ENCODE peak calls at places on chromosomes 6 and 20, in six cellular contexts. One of them, this sample, is unnamed.

GRCh38 chr6:154318711-154319110 is 37.9 kb downstream of the IPCEF1 start:
- DNase-seq in KBM-7: no peak
- DNase-seq in AML-193: no peak
- DNase-seq in Caki2: no peak
- DNase-seq in GM23338: no peak
- DNase-seq in adipocyte: peak; percentile 74
- DNase-seq in this sample: no peak

GRCh38 chr6:169825558-169826225 is 74.3 kb downstream of the ERMARD start:
- DNase-seq in AML-193: no peak
- DNase-seq in GM23338: no peak
- DNase-seq in adipocyte: no peak
- DNase-seq in Caki2: no peak
- DNase-seq in KBM-7: no peak
- DNase-seq in this sample: no peak

GRCh38 chr6:111564482-111564945 is 41.2 kb downstream of the TRAF3IP2 start:
- DNase-seq in KBM-7: peak; percentile 43
- DNase-seq in adipocyte: peak; percentile 40
- DNase-seq in Caki2: no peak
- DNase-seq in AML-193: no peak
- DNase-seq in GM23338: no peak
- DNase-seq in this sample: no peak

GRCh38 chr6:143629104-143630080 is 48.4 kb upstream of the PHACTR2 start:
- DNase-seq in KBM-7: no peak
- DNase-seq in GM23338: no peak
- DNase-seq in AML-193: no peak
- DNase-seq in Caki2: no peak
- DNase-seq in adipocyte: no peak
- DNase-seq in this sample: no peak

GRCh38 chr6:150622941-150623874 is 23.5 kb downstream of the PLEKHG1 start:
- DNase-seq in adipocyte: no peak
- DNase-seq in GM23338: no peak
- DNase-seq in Caki2: no peak
- DNase-seq in KBM-7: peak; percentile 64
- DNase-seq in AML-193: no peak
- DNase-seq in this sample: peak; percentile 16

GRCh38 chr6:48151142-48151541 is 40.1 kb upstream of the PTCHD4 start:
- DNase-seq in GM23338: no peak
- DNase-seq in Caki2: peak; percentile 21
- DNase-seq in adipocyte: peak; percentile 84
- DNase-seq in KBM-7: no peak
- DNase-seq in AML-193: no peak
- DNase-seq in this sample: no peak

GRCh38 chr6:32202186-32202585 is 9.7 kb upstream of the GPSM3 start:
- DNase-seq in adipocyte: no peak
- DNase-seq in AML-193: no peak
- DNase-seq in Caki2: no peak
- DNase-seq in GM23338: no peak
- DNase-seq in KBM-7: no peak
- DNase-seq in this sample: no peak

GRCh38 chr6:110875548-110876169 is 1.1 kb downstream of the AMD1 start:
- DNase-seq in adipocyte: peak; percentile 82
- DNase-seq in GM23338: peak; percentile 58
- DNase-seq in KBM-7: peak; percentile 45
- DNase-seq in Caki2: no peak
- DNase-seq in AML-193: peak; percentile 37
- DNase-seq in this sample: peak; percentile 73

GRCh38 chr20:43961541-43962471 is 47.2 kb downstream of the TOX2 start:
- DNase-seq in adipocyte: no peak
- DNase-seq in AML-193: no peak
- DNase-seq in Caki2: no peak
- DNase-seq in GM23338: peak; percentile 50
- DNase-seq in KBM-7: no peak
- DNase-seq in this sample: no peak

GRCh38 chr6:111806561-111807497 is 66.4 kb downstream of the FYN start:
- DNase-seq in KBM-7: no peak
- DNase-seq in AML-193: no peak
- DNase-seq in adipocyte: no peak
- DNase-seq in GM23338: no peak
- DNase-seq in Caki2: no peak
- DNase-seq in this sample: no peak

GRCh38 chr20:34475979-34476736 is 40.1 kb upstream of the DYNLRB1 start:
- DNase-seq in GM23338: peak; percentile 60
- DNase-seq in adipocyte: peak; percentile 80
- DNase-seq in KBM-7: peak; percentile 44
- DNase-seq in Caki2: peak; percentile 30
- DNase-seq in AML-193: no peak
- DNase-seq in this sample: no peak

GRCh38 chr6:98836025-98836961 is 1.9 kb downstream of the POU3F2 start:
- DNase-seq in Caki2: no peak
- DNase-seq in GM23338: peak; percentile 82
- DNase-seq in KBM-7: peak; percentile 24
- DNase-seq in adipocyte: no peak
- DNase-seq in AML-193: no peak
- DNase-seq in this sample: peak; percentile 54

GRCh38 chr6:75098709-75099108 is 107.1 kb downstream of the COL12A1 start:
- DNase-seq in Caki2: peak; percentile 88
- DNase-seq in AML-193: no peak
- DNase-seq in adipocyte: peak; percentile 95
- DNase-seq in KBM-7: peak; percentile 3
- DNase-seq in GM23338: no peak
- DNase-seq in this sample: no peak

GRCh38 chr6:89067796-89068195 is 12.8 kb upstream of the PNRC1 start:
- DNase-seq in GM23338: no peak
- DNase-seq in Caki2: no peak
- DNase-seq in adipocyte: no peak
- DNase-seq in KBM-7: no peak
- DNase-seq in AML-193: no peak
- DNase-seq in this sample: no peak